ENCODE peak calls at places on chromosomes 13 and 19, in six cellular contexts. N is hepatocyte, K is RWPE1, V is H9, T is heart right ventricle, J is heart left ventricle. B is an unnamed sample.

GRCh38 chr19:35978271-35978670 is 16.7 kb upstream of the SDHAF1 start:
- DNase-seq in N (no peak), K (no peak), V (no peak), T (no peak), J (no peak), B (no peak)

GRCh38 chr13:106573279-106573831 is 5.4 kb upstream of the ARGLU1 start:
- DNase-seq in N (no peak), K (no peak), V (no peak), T (no peak), J (no peak), B (no peak)

GRCh38 chr13:113595131-113595530 is 10.6 kb downstream of the TFDP1 start:
- DNase-seq in N (no peak), K (no peak), V (peak; percentile 3), T (no peak), J (no peak), B (no peak)

GRCh38 chr19:45593520-45593919 is 8.5 kb downstream of the GPR4 start:
- DNase-seq in N (no peak), K (no peak), V (no peak), T (no peak), J (no peak), B (no peak)

GRCh38 chr13:112943309-112944125 is 25.5 kb upstream of the MCF2L start:
- DNase-seq in N (peak; percentile 77), K (peak; percentile 9), V (peak; percentile 63), T (peak; percentile 60), J (peak; percentile 61), B (peak; percentile 2)

GRCh38 chr19:17266026-17266425 is 1.2 kb upstream of the BABAM1 start:
- DNase-seq in N (no peak), K (no peak), V (no peak), T (no peak), J (no peak), B (no peak)

GRCh38 chr13:48252176-48252575 is 19.2 kb downstream of the ITM2B start:
- DNase-seq in N (no peak), K (no peak), V (no peak), T (no peak), J (no peak), B (no peak)

GRCh38 chr13:51957377-51958216 is 53.7 kb downstream of the ATP7B start:
- DNase-seq in N (no peak), K (no peak), V (no peak), T (no peak), J (no peak), B (no peak)

GRCh38 chr19:49081273-49081672 is 4.0 kb upstream of the SNRNP70 start:
- DNase-seq in N (no peak), K (no peak), V (no peak), T (no peak), J (no peak), B (no peak)

GRCh38 chr19:49084206-49085019 is 838 bp upstream of the SNRNP70 start:
- DNase-seq in N (no peak), K (no peak), V (no peak), T (no peak), J (no peak), B (no peak)

GRCh38 chr19:49086296-49086695 is 1.0 kb downstream of the SNRNP70 start:
- DNase-seq in N (no peak), K (no peak), V (no peak), T (no peak), J (no peak), B (no peak)

GRCh38 chr19:49085868-49086232 is 599 bp downstream of the SNRNP70 start:
- DNase-seq in N (no peak), K (no peak), V (no peak), T (no peak), J (no peak), B (no peak)

DNA sequence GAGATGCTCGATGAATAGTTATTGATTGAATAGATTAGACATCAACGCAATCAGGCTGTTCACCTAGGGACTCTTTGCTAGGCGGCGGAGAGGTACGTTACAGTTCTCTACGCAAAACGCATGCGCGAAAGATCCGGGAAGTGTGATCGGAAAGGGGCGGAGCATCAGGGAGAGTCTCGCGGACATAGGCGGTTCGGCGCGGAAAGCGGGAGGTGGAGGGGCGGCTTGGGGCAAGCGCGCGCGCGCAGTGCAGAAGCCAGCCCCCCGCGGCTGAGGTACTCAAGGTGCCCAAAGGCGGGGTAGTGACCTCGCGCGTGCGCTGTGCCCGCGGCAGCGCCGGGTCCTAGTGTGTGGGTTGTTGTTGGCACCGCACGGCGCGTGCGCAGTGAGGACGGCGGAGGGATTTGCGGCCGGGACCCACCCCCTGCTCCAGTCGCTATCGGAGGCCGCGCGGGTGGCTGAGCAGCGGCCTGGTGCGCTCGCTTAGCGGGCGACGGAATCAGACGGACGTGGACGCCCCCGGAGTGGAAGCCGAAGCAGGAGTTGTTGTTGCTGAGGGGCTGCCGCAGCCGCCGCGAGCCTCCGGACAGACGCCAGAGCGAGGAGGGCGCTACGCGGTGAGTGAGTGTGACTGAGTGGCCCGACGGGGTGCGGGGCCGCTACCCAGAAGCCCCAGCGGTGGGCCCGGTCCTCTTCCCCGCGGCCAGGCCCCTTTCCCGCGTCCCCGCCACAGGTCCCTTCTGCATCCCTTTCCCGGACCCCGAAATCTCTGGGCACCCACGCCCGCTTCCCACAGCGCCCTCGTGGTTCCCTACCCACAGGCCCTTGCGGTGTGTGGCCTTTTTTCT is at the start of gene SNRNP70:
- DNase-seq in N (peak; percentile 100), K (peak; percentile 100), V (peak; percentile 99), T (peak; percentile 100), J (peak; percentile 100), B (peak; percentile 94)
- TF ChIP-seq CTCF in N (no peak), K (no peak), V (no peak), T (no peak), J (no peak), B (no peak)

GRCh38 chr13:110540871-110541525 is 20.5 kb downstream of the RAB20 start:
- DNase-seq in N (no peak), K (no peak), V (no peak), T (no peak), J (no peak), B (no peak)
- H3K27ac ChIP-seq in N (peak overlapping the region; percentile 50), K (no peak overlapping the region), V (no peak overlapping the region), T (peak overlapping the region; percentile 35), J (no peak overlapping the region), B (no peak overlapping the region)

GRCh38 chr13:35789335-35790166 is 313.1 kb upstream of the MAB21L1 start:
- DNase-seq in N (peak; percentile 46), K (peak; percentile 14), V (no peak), T (no peak), J (no peak), B (no peak)
- TF ChIP-seq CTCF in N (peak; percentile 72), K (peak; percentile 50), V (peak; percentile 72), T (peak; percentile 47), J (peak; percentile 59), B (peak; percentile 66)

GRCh38 chr19:1236566-1236965 is 1.2 kb downstream of the CBARP start:
- DNase-seq in N (no peak), K (no peak), V (no peak), T (no peak), J (no peak), B (no peak)
- H3K27ac ChIP-seq in N (no peak overlapping the region), K (peak overlapping the region; percentile 100), V (no peak overlapping the region), T (no peak overlapping the region), J (no peak overlapping the region), B (no peak overlapping the region)

GRCh38 chr19:7868326-7868670 is 5.9 kb downstream of the PRR36 start:
- DNase-seq in N (no peak), K (no peak), V (peak; percentile 81), T (no peak), J (no peak), B (peak; percentile 65)

GRCh38 chr19:7868671-7869452 is 5.3 kb downstream of the PRR36 start:
- DNase-seq in N (peak; percentile 93), K (peak; percentile 76), V (peak; percentile 93), T (peak; percentile 69), J (peak; percentile 78), B (peak; percentile 77)

GRCh38 chr19:7869910-7870511 is 4.2 kb downstream of the PRR36 start:
- DNase-seq in N (no peak), K (peak; percentile 30), V (peak; percentile 97), T (no peak), J (peak; percentile 53), B (peak; percentile 74)

GRCh38 chr19:7870571-7871279 is 3.5 kb downstream of the PRR36 start:
- DNase-seq in N (peak; percentile 64), K (peak; percentile 77), V (peak; percentile 98), T (no peak), J (peak; percentile 61), B (no peak)

DNA sequence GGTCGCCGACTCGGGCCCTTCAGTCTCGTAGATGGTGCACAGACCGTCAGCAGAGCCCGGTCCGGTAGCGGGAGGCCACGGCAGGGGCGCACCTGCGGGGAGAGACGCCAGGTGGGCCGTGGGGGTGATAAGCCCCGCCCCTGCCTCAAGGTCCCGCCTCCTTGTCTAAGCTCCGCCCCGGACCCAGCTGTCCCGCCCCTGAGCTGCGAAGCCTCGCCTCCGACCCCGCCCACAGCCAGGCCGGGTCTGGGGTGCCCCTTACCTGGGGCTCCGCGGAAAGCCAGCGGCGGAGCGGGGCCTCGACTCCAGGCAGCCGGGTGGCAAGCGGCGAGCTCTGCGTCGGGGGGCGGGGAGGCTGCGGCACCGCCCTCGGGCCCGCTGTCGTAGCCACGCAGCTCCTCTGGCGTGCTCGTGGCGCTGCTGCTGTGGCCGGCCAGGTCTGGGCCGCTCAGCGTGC is 4.7 kb downstream of the PRR36 start:
- DNase-seq in N (peak; percentile 87), K (peak; percentile 77), V (peak; percentile 81), T (peak; percentile 66), J (peak; percentile 54), B (peak; percentile 70)
- TF ChIP-seq CTCF in N (no peak), K (peak; percentile 70), V (peak; percentile 42), T (peak; percentile 3), J (peak; percentile 15), B (no peak)

GRCh38 chr19:6719992-6720368 is 470 bp downstream of the C3 start:
- DNase-seq in N (no peak), K (no peak), V (no peak), T (no peak), J (no peak), B (no peak)
- H3K27ac ChIP-seq in N (peak overlapping the region; percentile 51), K (peak overlapping the region; percentile 90), V (no peak overlapping the region), T (no peak overlapping the region), J (no peak overlapping the region), B (no peak overlapping the region)

DNA sequence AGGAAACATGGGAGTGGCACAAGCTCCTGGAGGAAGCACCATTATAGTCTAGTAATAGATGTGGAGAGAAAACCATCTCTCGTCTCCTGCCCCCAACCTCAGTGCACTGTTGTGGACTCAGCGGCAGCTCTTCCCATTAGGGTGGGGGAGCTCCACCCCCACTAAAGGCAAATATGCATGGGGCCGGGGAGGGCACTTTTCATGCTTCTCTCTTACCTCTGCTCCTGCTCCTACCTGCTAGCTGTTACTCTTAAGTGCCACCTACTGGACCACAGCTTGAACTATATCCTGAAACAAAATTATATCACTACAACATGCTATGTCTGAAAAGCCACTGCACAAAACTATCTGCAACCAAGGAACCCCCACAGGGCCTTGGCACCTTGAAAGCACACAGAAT is 112.6 kb upstream of the DACH1 start:
- DNase-seq in N (peak; percentile 23), K (no peak), V (peak; percentile 45), T (no peak), J (no peak), B (peak; percentile 27)
- TF ChIP-seq CTCF in N (peak; percentile 32), K (no peak), V (peak; percentile 67), T (peak; percentile 7), J (no peak), B (peak; percentile 37)

GRCh38 chr19:12156254-12157058 is at the start of gene ZNF625:
- DNase-seq in N (peak; percentile 92), K (peak; percentile 82), V (peak; percentile 97), T (peak; percentile 88), J (peak; percentile 93), B (no peak)
- H3K27ac ChIP-seq in N (peak within 1 kb of the TSS; percentile 95), K (peak within 1 kb of the TSS; percentile 81), V (peak within 1 kb of the TSS; percentile 19), T (peak within 1 kb of the TSS; percentile 89), J (peak within 1 kb of the TSS; percentile 81), B (peak within 1 kb of the TSS; percentile 56)